ENCODE peak calls at places on chromosomes 12 and 14, in eight cellular contexts. One of them, this sample, is unnamed.
A peak's percentile ranks its signal among the peaks of the same experiment; 100 is the strongest.

GRCh38 chr12:47721431-47721973 is 3.8 kb downstream of the ENDOU start:
- DNase-seq in progenitor cell of endocrine pancreas: no peak
- DNase-seq in H9: peak; percentile 14
- DNase-seq in cardiac fibroblast: no peak
- DNase-seq in mesothelial cell of epicardium: no peak
- DNase-seq in tibial nerve: no peak
- DNase-seq in CD4-positive, alpha-beta T cell: no peak
- DNase-seq in cardiac muscle cell: no peak
- DNase-seq in this sample: no peak

GRCh38 chr14:69685716-69686115 is 74.3 kb downstream of the SUSD6 start:
- DNase-seq in progenitor cell of endocrine pancreas: no peak
- DNase-seq in H9: no peak
- DNase-seq in cardiac fibroblast: peak; percentile 77
- DNase-seq in mesothelial cell of epicardium: no peak
- DNase-seq in tibial nerve: peak; percentile 64
- DNase-seq in CD4-positive, alpha-beta T cell: no peak
- DNase-seq in cardiac muscle cell: peak; percentile 81
- DNase-seq in this sample: no peak

GRCh38 chr12:100141998-100142850 is 450 bp downstream of the BLTP3B start:
- DNase-seq in progenitor cell of endocrine pancreas: peak; percentile 39
- DNase-seq in H9: peak; percentile 55
- DNase-seq in cardiac fibroblast: peak; percentile 20
- DNase-seq in mesothelial cell of epicardium: peak; percentile 37
- DNase-seq in tibial nerve: peak; percentile 49
- DNase-seq in CD4-positive, alpha-beta T cell: peak; percentile 53
- DNase-seq in cardiac muscle cell: no peak
- DNase-seq in this sample: no peak

GRCh38 chr12:127401536-127401935 is 865.4 kb upstream of the TMEM132C start:
- DNase-seq in progenitor cell of endocrine pancreas: no peak
- DNase-seq in H9: no peak
- DNase-seq in cardiac fibroblast: no peak
- DNase-seq in mesothelial cell of epicardium: no peak
- DNase-seq in tibial nerve: no peak
- DNase-seq in CD4-positive, alpha-beta T cell: no peak
- DNase-seq in cardiac muscle cell: no peak
- DNase-seq in this sample: no peak

GRCh38 chr12:28040251-28040650 is 67.7 kb upstream of the PTHLH start:
- DNase-seq in progenitor cell of endocrine pancreas: no peak
- DNase-seq in H9: no peak
- DNase-seq in cardiac fibroblast: no peak
- DNase-seq in mesothelial cell of epicardium: no peak
- DNase-seq in tibial nerve: no peak
- DNase-seq in CD4-positive, alpha-beta T cell: no peak
- DNase-seq in cardiac muscle cell: no peak
- DNase-seq in this sample: peak; percentile 15

GRCh38 chr12:51413791-51414190 is 10.8 kb upstream of the SLC4A8 start:
- DNase-seq in progenitor cell of endocrine pancreas: no peak
- DNase-seq in H9: no peak
- DNase-seq in cardiac fibroblast: no peak
- DNase-seq in mesothelial cell of epicardium: no peak
- DNase-seq in tibial nerve: no peak
- DNase-seq in CD4-positive, alpha-beta T cell: no peak
- DNase-seq in cardiac muscle cell: no peak
- DNase-seq in this sample: no peak

GRCh38 chr14:100359881-100360280 is 36.7 kb downstream of the SLC25A47 start:
- DNase-seq in progenitor cell of endocrine pancreas: no peak
- DNase-seq in H9: no peak
- DNase-seq in cardiac fibroblast: peak; percentile 22
- DNase-seq in mesothelial cell of epicardium: no peak
- DNase-seq in tibial nerve: no peak
- DNase-seq in CD4-positive, alpha-beta T cell: no peak
- DNase-seq in cardiac muscle cell: no peak
- DNase-seq in this sample: no peak

GRCh38 chr12:83823386-83824045 is 1089.1 kb downstream of the SLC6A15 start:
- DNase-seq in progenitor cell of endocrine pancreas: peak; percentile 23
- DNase-seq in H9: peak; percentile 97
- DNase-seq in cardiac fibroblast: peak; percentile 17
- DNase-seq in mesothelial cell of epicardium: no peak
- DNase-seq in tibial nerve: no peak
- DNase-seq in CD4-positive, alpha-beta T cell: no peak
- DNase-seq in cardiac muscle cell: peak; percentile 46
- DNase-seq in this sample: peak; percentile 11

GRCh38 chr14:101713641-101714349 is 47.7 kb upstream of the PPP2R5C start:
- DNase-seq in progenitor cell of endocrine pancreas: no peak
- DNase-seq in H9: no peak
- DNase-seq in cardiac fibroblast: no peak
- DNase-seq in mesothelial cell of epicardium: no peak
- DNase-seq in tibial nerve: no peak
- DNase-seq in CD4-positive, alpha-beta T cell: peak; percentile 6
- DNase-seq in cardiac muscle cell: no peak
- DNase-seq in this sample: no peak

GRCh38 chr12:106894774-106895173 is 60.9 kb upstream of the TMEM263 start:
- DNase-seq in progenitor cell of endocrine pancreas: no peak
- DNase-seq in H9: no peak
- DNase-seq in cardiac fibroblast: no peak
- DNase-seq in mesothelial cell of epicardium: no peak
- DNase-seq in tibial nerve: no peak
- DNase-seq in CD4-positive, alpha-beta T cell: no peak
- DNase-seq in cardiac muscle cell: no peak
- DNase-seq in this sample: no peak

GRCh38 chr12:55025508-55025907 is 5.7 kb downstream of the NEUROD4 start:
- DNase-seq in progenitor cell of endocrine pancreas: no peak
- DNase-seq in H9: no peak
- DNase-seq in cardiac fibroblast: no peak
- DNase-seq in mesothelial cell of epicardium: no peak
- DNase-seq in tibial nerve: no peak
- DNase-seq in CD4-positive, alpha-beta T cell: no peak
- DNase-seq in cardiac muscle cell: no peak
- DNase-seq in this sample: no peak

GRCh38 chr14:96956464-96957239 is 159.5 kb downstream of the VRK1 start:
- DNase-seq in progenitor cell of endocrine pancreas: no peak
- DNase-seq in H9: no peak
- DNase-seq in cardiac fibroblast: no peak
- DNase-seq in mesothelial cell of epicardium: no peak
- DNase-seq in tibial nerve: no peak
- DNase-seq in CD4-positive, alpha-beta T cell: no peak
- DNase-seq in cardiac muscle cell: no peak
- DNase-seq in this sample: no peak

GRCh38 chr14:102338724-102339123 is 19.2 kb downstream of the ZNF839 start:
- DNase-seq in progenitor cell of endocrine pancreas: no peak
- DNase-seq in H9: no peak
- DNase-seq in cardiac fibroblast: no peak
- DNase-seq in mesothelial cell of epicardium: no peak
- DNase-seq in tibial nerve: no peak
- DNase-seq in CD4-positive, alpha-beta T cell: no peak
- DNase-seq in cardiac muscle cell: no peak
- DNase-seq in this sample: no peak

GRCh38 chr12:103469716-103470115 is 26.1 kb downstream of the C12orf42 start:
- DNase-seq in progenitor cell of endocrine pancreas: no peak
- DNase-seq in H9: no peak
- DNase-seq in cardiac fibroblast: no peak
- DNase-seq in mesothelial cell of epicardium: no peak
- DNase-seq in tibial nerve: no peak
- DNase-seq in CD4-positive, alpha-beta T cell: no peak
- DNase-seq in cardiac muscle cell: no peak
- DNase-seq in this sample: no peak

GRCh38 chr12:106955377-106956047 is at the start of gene TMEM263:
- DNase-seq in progenitor cell of endocrine pancreas: peak; percentile 95
- DNase-seq in H9: peak; percentile 97
- DNase-seq in cardiac fibroblast: peak; percentile 99
- DNase-seq in mesothelial cell of epicardium: peak; percentile 97
- DNase-seq in tibial nerve: peak; percentile 86
- DNase-seq in CD4-positive, alpha-beta T cell: peak; percentile 88
- DNase-seq in cardiac muscle cell: peak; percentile 99
- DNase-seq in this sample: peak; percentile 63

GRCh38 chr12:98397323-98398105 is 117.9 kb upstream of the TMPO start:
- DNase-seq in progenitor cell of endocrine pancreas: peak; percentile 75
- DNase-seq in H9: peak; percentile 90
- DNase-seq in cardiac fibroblast: peak; percentile 78
- DNase-seq in mesothelial cell of epicardium: peak; percentile 51
- DNase-seq in tibial nerve: peak; percentile 78
- DNase-seq in CD4-positive, alpha-beta T cell: peak; percentile 83
- DNase-seq in cardiac muscle cell: peak; percentile 81
- DNase-seq in this sample: peak; percentile 63

GRCh38 chr12:60281522-60281921 is 685.7 kb downstream of the SLC16A7 start:
- DNase-seq in progenitor cell of endocrine pancreas: no peak
- DNase-seq in H9: no peak
- DNase-seq in cardiac fibroblast: no peak
- DNase-seq in mesothelial cell of epicardium: no peak
- DNase-seq in tibial nerve: no peak
- DNase-seq in CD4-positive, alpha-beta T cell: no peak
- DNase-seq in cardiac muscle cell: no peak
- DNase-seq in this sample: no peak

GRCh38 chr12:5166976-5167375 is 123.3 kb downstream of the KCNA5 start:
- DNase-seq in progenitor cell of endocrine pancreas: no peak
- DNase-seq in H9: no peak
- DNase-seq in cardiac fibroblast: peak; percentile 86
- DNase-seq in mesothelial cell of epicardium: no peak
- DNase-seq in tibial nerve: no peak
- DNase-seq in CD4-positive, alpha-beta T cell: no peak
- DNase-seq in cardiac muscle cell: peak; percentile 94
- DNase-seq in this sample: no peak

GRCh38 chr14:32028599-32028998 is 48.5 kb upstream of the ARHGAP5 start:
- DNase-seq in progenitor cell of endocrine pancreas: no peak
- DNase-seq in H9: no peak
- DNase-seq in cardiac fibroblast: no peak
- DNase-seq in mesothelial cell of epicardium: no peak
- DNase-seq in tibial nerve: no peak
- DNase-seq in CD4-positive, alpha-beta T cell: no peak
- DNase-seq in cardiac muscle cell: peak; percentile 55
- DNase-seq in this sample: no peak

GRCh38 chr12:84624601-84625000 is 288.0 kb downstream of the SLC6A15 start:
- DNase-seq in progenitor cell of endocrine pancreas: no peak
- DNase-seq in H9: no peak
- DNase-seq in cardiac fibroblast: no peak
- DNase-seq in mesothelial cell of epicardium: no peak
- DNase-seq in tibial nerve: no peak
- DNase-seq in CD4-positive, alpha-beta T cell: no peak
- DNase-seq in cardiac muscle cell: no peak
- DNase-seq in this sample: no peak

GRCh38 chr12:1034726-1035457 is 43.9 kb downstream of the ERC1 start:
- DNase-seq in progenitor cell of endocrine pancreas: no peak
- DNase-seq in H9: no peak
- DNase-seq in cardiac fibroblast: no peak
- DNase-seq in mesothelial cell of epicardium: no peak
- DNase-seq in tibial nerve: no peak
- DNase-seq in CD4-positive, alpha-beta T cell: no peak
- DNase-seq in cardiac muscle cell: no peak
- DNase-seq in this sample: peak; percentile 51

GRCh38 chr12:123150804-123151678 is at the start of gene PITPNM2:
- DNase-seq in progenitor cell of endocrine pancreas: peak; percentile 54
- DNase-seq in H9: no peak
- DNase-seq in cardiac fibroblast: peak; percentile 73
- DNase-seq in mesothelial cell of epicardium: peak; percentile 51
- DNase-seq in tibial nerve: no peak
- DNase-seq in CD4-positive, alpha-beta T cell: peak; percentile 70
- DNase-seq in cardiac muscle cell: peak; percentile 76
- DNase-seq in this sample: peak; percentile 89

GRCh38 chr12:84701966-84702365 is 210.6 kb downstream of the SLC6A15 start:
- DNase-seq in progenitor cell of endocrine pancreas: no peak
- DNase-seq in H9: no peak
- DNase-seq in cardiac fibroblast: no peak
- DNase-seq in mesothelial cell of epicardium: no peak
- DNase-seq in tibial nerve: no peak
- DNase-seq in CD4-positive, alpha-beta T cell: no peak
- DNase-seq in cardiac muscle cell: no peak
- DNase-seq in this sample: no peak

GRCh38 chr14:31950760-31951637 is 126.1 kb upstream of the ARHGAP5 start:
- DNase-seq in progenitor cell of endocrine pancreas: peak; percentile 53
- DNase-seq in H9: peak; percentile 69
- DNase-seq in cardiac fibroblast: peak; percentile 44
- DNase-seq in mesothelial cell of epicardium: peak; percentile 46
- DNase-seq in tibial nerve: peak; percentile 36
- DNase-seq in CD4-positive, alpha-beta T cell: no peak
- DNase-seq in cardiac muscle cell: peak; percentile 70
- DNase-seq in this sample: peak; percentile 45

GRCh38 chr12:96514328-96514727 is 25.0 kb downstream of the CFAP54 start:
- DNase-seq in progenitor cell of endocrine pancreas: no peak
- DNase-seq in H9: no peak
- DNase-seq in cardiac fibroblast: peak; percentile 41
- DNase-seq in mesothelial cell of epicardium: no peak
- DNase-seq in tibial nerve: no peak
- DNase-seq in CD4-positive, alpha-beta T cell: no peak
- DNase-seq in cardiac muscle cell: peak; percentile 28
- DNase-seq in this sample: no peak

GRCh38 chr12:53005986-53006809 is at the start of gene EIF4B:
- DNase-seq in progenitor cell of endocrine pancreas: peak; percentile 98
- DNase-seq in H9: peak; percentile 100
- DNase-seq in cardiac fibroblast: peak; percentile 100
- DNase-seq in mesothelial cell of epicardium: peak; percentile 100
- DNase-seq in tibial nerve: peak; percentile 99
- DNase-seq in CD4-positive, alpha-beta T cell: peak; percentile 99
- DNase-seq in cardiac muscle cell: peak; percentile 100
- DNase-seq in this sample: peak; percentile 79
- TF ChIP-seq CTCF in progenitor cell of endocrine pancreas: no peak
- TF ChIP-seq CTCF in H9: no peak
- TF ChIP-seq CTCF in cardiac fibroblast: no peak
- TF ChIP-seq CTCF in mesothelial cell of epicardium: no peak
- TF ChIP-seq CTCF in tibial nerve: no peak
- TF ChIP-seq CTCF in CD4-positive, alpha-beta T cell: no peak
- TF ChIP-seq CTCF in cardiac muscle cell: no peak
- TF ChIP-seq CTCF in this sample: no peak

GRCh38 chr14:76870146-76870545 is 43.9 kb downstream of the LRRC74A start:
- DNase-seq in progenitor cell of endocrine pancreas: no peak
- DNase-seq in H9: peak; percentile 66
- DNase-seq in cardiac fibroblast: no peak
- DNase-seq in mesothelial cell of epicardium: no peak
- DNase-seq in tibial nerve: no peak
- DNase-seq in CD4-positive, alpha-beta T cell: no peak
- DNase-seq in cardiac muscle cell: no peak
- DNase-seq in this sample: no peak
- TF ChIP-seq CTCF in progenitor cell of endocrine pancreas: peak; percentile 47
- TF ChIP-seq CTCF in H9: peak; percentile 56
- TF ChIP-seq CTCF in cardiac fibroblast: peak; percentile 16
- TF ChIP-seq CTCF in mesothelial cell of epicardium: peak; percentile 26
- TF ChIP-seq CTCF in tibial nerve: peak; percentile 13
- TF ChIP-seq CTCF in CD4-positive, alpha-beta T cell: no peak
- TF ChIP-seq CTCF in cardiac muscle cell: no peak
- TF ChIP-seq CTCF in this sample: peak; percentile 14

GRCh38 chr12:85755760-85756159 is 80.4 kb downstream of the RASSF9 start:
- DNase-seq in progenitor cell of endocrine pancreas: no peak
- DNase-seq in H9: no peak
- DNase-seq in cardiac fibroblast: peak; percentile 11
- DNase-seq in mesothelial cell of epicardium: no peak
- DNase-seq in tibial nerve: no peak
- DNase-seq in CD4-positive, alpha-beta T cell: no peak
- DNase-seq in cardiac muscle cell: peak; percentile 18
- DNase-seq in this sample: no peak
- TF ChIP-seq CTCF in progenitor cell of endocrine pancreas: no peak
- TF ChIP-seq CTCF in H9: no peak
- TF ChIP-seq CTCF in cardiac fibroblast: no peak
- TF ChIP-seq CTCF in mesothelial cell of epicardium: no peak
- TF ChIP-seq CTCF in tibial nerve: no peak
- TF ChIP-seq CTCF in CD4-positive, alpha-beta T cell: no peak
- TF ChIP-seq CTCF in cardiac muscle cell: no peak
- TF ChIP-seq CTCF in this sample: no peak

DNA sequence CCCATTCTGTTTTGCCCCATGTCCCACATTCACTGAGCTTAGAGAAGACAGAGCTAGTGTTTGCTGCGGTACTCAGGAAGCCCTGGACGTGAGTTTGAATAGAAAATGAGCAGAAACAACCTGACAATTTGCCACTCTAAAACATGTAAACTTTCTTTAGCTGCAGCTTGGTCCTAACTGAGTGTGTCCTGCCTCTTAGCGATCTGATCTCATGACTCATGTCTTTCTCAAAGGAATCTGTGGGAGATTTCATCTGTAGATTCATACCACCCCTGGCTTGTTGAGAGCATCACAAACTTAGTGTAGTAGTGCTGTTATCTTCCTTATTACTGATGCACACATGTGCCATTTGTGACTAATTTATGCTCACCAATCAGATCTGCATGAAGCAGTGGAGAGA is 86.7 kb downstream of the ITPR2 start:
- DNase-seq in progenitor cell of endocrine pancreas: no peak
- DNase-seq in H9: no peak
- DNase-seq in cardiac fibroblast: peak; percentile 37
- DNase-seq in mesothelial cell of epicardium: no peak
- DNase-seq in tibial nerve: no peak
- DNase-seq in CD4-positive, alpha-beta T cell: no peak
- DNase-seq in cardiac muscle cell: peak; percentile 56
- DNase-seq in this sample: no peak
- TF ChIP-seq CTCF in progenitor cell of endocrine pancreas: no peak
- TF ChIP-seq CTCF in H9: no peak
- TF ChIP-seq CTCF in cardiac fibroblast: no peak
- TF ChIP-seq CTCF in mesothelial cell of epicardium: no peak
- TF ChIP-seq CTCF in tibial nerve: no peak
- TF ChIP-seq CTCF in CD4-positive, alpha-beta T cell: no peak
- TF ChIP-seq CTCF in cardiac muscle cell: no peak
- TF ChIP-seq CTCF in this sample: no peak